ENCODE peak calls at places on chromosomes 4 and X, in nine cellular contexts. One of them, this sample, is unnamed.

GRCh38 chr4:109434007-109434792 is 585 bp downstream of the SEC24B start:
- DNase-seq in activated CD8-positive, alpha-beta T cell treated with anti-CD3 and anti-CD28 coated beads, Interleukin-2, amount 10 ng/mL, durations not matched to agents 7 days and 5 days: peak
- DNase-seq in NCI-H1930: no peak
- DNase-seq in cardiac fibroblast: peak
- DNase-seq in Caco-2: peak
- DNase-seq in NCI-H748 treated with DMSO at 0.1 percent for 48 hours: no peak
- DNase-seq in T-helper 2 cell: peak
- DNase-seq in H54: no peak
- DNase-seq in testis: peak
- DNase-seq in this sample: peak

GRCh38 chr4:8280876-8281440 is 11.4 kb downstream of the HTRA3 start:
- DNase-seq in testis: no peak
- DNase-seq in NCI-H1930: no peak
- DNase-seq in T-helper 2 cell: no peak
- DNase-seq in Caco-2: no peak
- DNase-seq in cardiac fibroblast: no peak
- DNase-seq in NCI-H748 treated with DMSO at 0.1 percent for 48 hours: no peak
- DNase-seq in H54: no peak
- DNase-seq in activated CD8-positive, alpha-beta T cell treated with anti-CD3 and anti-CD28 coated beads, Interleukin-2, amount 10 ng/mL, durations not matched to agents 7 days and 5 days: no peak
- DNase-seq in this sample: no peak

GRCh38 chr4:6890358-6890757 is 19.3 kb upstream of the TBC1D14 start:
- DNase-seq in T-helper 2 cell: no peak
- DNase-seq in NCI-H1930: no peak
- DNase-seq in H54: no peak
- DNase-seq in Caco-2: no peak
- DNase-seq in cardiac fibroblast: no peak
- DNase-seq in testis: no peak
- DNase-seq in NCI-H748 treated with DMSO at 0.1 percent for 48 hours: no peak
- DNase-seq in activated CD8-positive, alpha-beta T cell treated with anti-CD3 and anti-CD28 coated beads, Interleukin-2, amount 10 ng/mL, durations not matched to agents 7 days and 5 days: no peak
- DNase-seq in this sample: no peak

GRCh38 chrX:42714981-42715688 is 62.8 kb downstream of the PPP1R2C start:
- DNase-seq in testis: peak
- DNase-seq in activated CD8-positive, alpha-beta T cell treated with anti-CD3 and anti-CD28 coated beads, Interleukin-2, amount 10 ng/mL, durations not matched to agents 7 days and 5 days: peak
- DNase-seq in H54: peak
- DNase-seq in Caco-2: no peak
- DNase-seq in NCI-H1930: peak
- DNase-seq in T-helper 2 cell: no peak
- DNase-seq in NCI-H748 treated with DMSO at 0.1 percent for 48 hours: no peak
- DNase-seq in cardiac fibroblast: no peak
- DNase-seq in this sample: peak

GRCh38 chr4:164755432-164755831 is 1.5 kb downstream of the SMIM31 start:
- DNase-seq in H54: no peak
- DNase-seq in activated CD8-positive, alpha-beta T cell treated with anti-CD3 and anti-CD28 coated beads, Interleukin-2, amount 10 ng/mL, durations not matched to agents 7 days and 5 days: no peak
- DNase-seq in T-helper 2 cell: no peak
- DNase-seq in Caco-2: no peak
- DNase-seq in NCI-H748 treated with DMSO at 0.1 percent for 48 hours: no peak
- DNase-seq in NCI-H1930: no peak
- DNase-seq in cardiac fibroblast: no peak
- DNase-seq in testis: no peak
- DNase-seq in this sample: no peak

GRCh38 chr4:86033171-86033570 is 326.7 kb downstream of the MAPK10 start:
- DNase-seq in testis: peak
- DNase-seq in NCI-H1930: no peak
- DNase-seq in NCI-H748 treated with DMSO at 0.1 percent for 48 hours: no peak
- DNase-seq in activated CD8-positive, alpha-beta T cell treated with anti-CD3 and anti-CD28 coated beads, Interleukin-2, amount 10 ng/mL, durations not matched to agents 7 days and 5 days: no peak
- DNase-seq in cardiac fibroblast: peak
- DNase-seq in T-helper 2 cell: no peak
- DNase-seq in H54: no peak
- DNase-seq in Caco-2: no peak
- DNase-seq in this sample: peak

GRCh38 chr4:166308589-166308988 is 435.6 kb downstream of the TLL1 start:
- DNase-seq in Caco-2: no peak
- DNase-seq in activated CD8-positive, alpha-beta T cell treated with anti-CD3 and anti-CD28 coated beads, Interleukin-2, amount 10 ng/mL, durations not matched to agents 7 days and 5 days: no peak
- DNase-seq in cardiac fibroblast: no peak
- DNase-seq in testis: no peak
- DNase-seq in NCI-H1930: peak
- DNase-seq in NCI-H748 treated with DMSO at 0.1 percent for 48 hours: no peak
- DNase-seq in H54: no peak
- DNase-seq in T-helper 2 cell: no peak
- DNase-seq in this sample: no peak

GRCh38 chrX:103183912-103184311 is 31.0 kb upstream of the BEX4 start:
- DNase-seq in T-helper 2 cell: no peak
- DNase-seq in activated CD8-positive, alpha-beta T cell treated with anti-CD3 and anti-CD28 coated beads, Interleukin-2, amount 10 ng/mL, durations not matched to agents 7 days and 5 days: no peak
- DNase-seq in NCI-H1930: no peak
- DNase-seq in Caco-2: no peak
- DNase-seq in cardiac fibroblast: no peak
- DNase-seq in NCI-H748 treated with DMSO at 0.1 percent for 48 hours: peak
- DNase-seq in H54: no peak
- DNase-seq in testis: no peak
- DNase-seq in this sample: no peak

GRCh38 chrX:16573781-16574180 is 76.2 kb upstream of the S100G start:
- DNase-seq in cardiac fibroblast: peak
- DNase-seq in H54: peak
- DNase-seq in T-helper 2 cell: no peak
- DNase-seq in Caco-2: no peak
- DNase-seq in NCI-H1930: no peak
- DNase-seq in activated CD8-positive, alpha-beta T cell treated with anti-CD3 and anti-CD28 coated beads, Interleukin-2, amount 10 ng/mL, durations not matched to agents 7 days and 5 days: no peak
- DNase-seq in testis: no peak
- DNase-seq in NCI-H748 treated with DMSO at 0.1 percent for 48 hours: no peak
- DNase-seq in this sample: no peak

GRCh38 chrX:129659137-129659536 is 4.4 kb upstream of the APLN start:
- DNase-seq in T-helper 2 cell: no peak
- DNase-seq in activated CD8-positive, alpha-beta T cell treated with anti-CD3 and anti-CD28 coated beads, Interleukin-2, amount 10 ng/mL, durations not matched to agents 7 days and 5 days: no peak
- DNase-seq in testis: no peak
- DNase-seq in H54: no peak
- DNase-seq in NCI-H748 treated with DMSO at 0.1 percent for 48 hours: no peak
- DNase-seq in NCI-H1930: no peak
- DNase-seq in Caco-2: no peak
- DNase-seq in cardiac fibroblast: no peak
- DNase-seq in this sample: no peak

GRCh38 chr4:150999091-150999490 is 16.0 kb downstream of the LRBA start:
- DNase-seq in T-helper 2 cell: no peak
- DNase-seq in NCI-H1930: no peak
- DNase-seq in NCI-H748 treated with DMSO at 0.1 percent for 48 hours: no peak
- DNase-seq in H54: no peak
- DNase-seq in Caco-2: no peak
- DNase-seq in testis: no peak
- DNase-seq in cardiac fibroblast: no peak
- DNase-seq in activated CD8-positive, alpha-beta T cell treated with anti-CD3 and anti-CD28 coated beads, Interleukin-2, amount 10 ng/mL, durations not matched to agents 7 days and 5 days: no peak
- DNase-seq in this sample: no peak

GRCh38 chr4:26296021-26296420 is 24.8 kb upstream of the RBPJ start:
- DNase-seq in activated CD8-positive, alpha-beta T cell treated with anti-CD3 and anti-CD28 coated beads, Interleukin-2, amount 10 ng/mL, durations not matched to agents 7 days and 5 days: no peak
- DNase-seq in Caco-2: no peak
- DNase-seq in H54: no peak
- DNase-seq in T-helper 2 cell: no peak
- DNase-seq in testis: no peak
- DNase-seq in NCI-H1930: no peak
- DNase-seq in NCI-H748 treated with DMSO at 0.1 percent for 48 hours: no peak
- DNase-seq in cardiac fibroblast: no peak
- DNase-seq in this sample: no peak

GRCh38 chr4:54482529-54482961 is 175.2 kb upstream of the KIT start:
- DNase-seq in T-helper 2 cell: no peak
- DNase-seq in H54: no peak
- DNase-seq in testis: no peak
- DNase-seq in Caco-2: no peak
- DNase-seq in cardiac fibroblast: no peak
- DNase-seq in activated CD8-positive, alpha-beta T cell treated with anti-CD3 and anti-CD28 coated beads, Interleukin-2, amount 10 ng/mL, durations not matched to agents 7 days and 5 days: no peak
- DNase-seq in NCI-H748 treated with DMSO at 0.1 percent for 48 hours: no peak
- DNase-seq in NCI-H1930: no peak
- DNase-seq in this sample: no peak

GRCh38 chr4:41814565-41814964 is 66.0 kb upstream of the PHOX2B start:
- DNase-seq in testis: peak
- DNase-seq in NCI-H1930: no peak
- DNase-seq in cardiac fibroblast: peak
- DNase-seq in T-helper 2 cell: no peak
- DNase-seq in NCI-H748 treated with DMSO at 0.1 percent for 48 hours: no peak
- DNase-seq in H54: no peak
- DNase-seq in Caco-2: no peak
- DNase-seq in activated CD8-positive, alpha-beta T cell treated with anti-CD3 and anti-CD28 coated beads, Interleukin-2, amount 10 ng/mL, durations not matched to agents 7 days and 5 days: no peak
- DNase-seq in this sample: no peak

This sample was measured in Ammon's horn.